ENCODE peak calls at places on chromosome 6, in five cellular contexts. Q is neuronal stem cell, R is substantia nigra, E is Karpas-422, L is SJCRH30. V is an unnamed sample.

GRCh38 chr6:128511518-128511917 is 8.9 kb downstream of the PTPRK start:
- DNase-seq in Q (no peak), R (no peak), E (no peak), L (no peak), V (no peak)

GRCh38 chr6:12645941-12646340 is 70.6 kb upstream of the PHACTR1 start:
- DNase-seq in Q (no peak), R (no peak), E (no peak), L (no peak), V (no peak)

GRCh38 chr6:158799051-158799792 is 19.9 kb downstream of the EZR start:
- DNase-seq in Q (no peak), R (no peak), E (peak), L (peak), V (peak)

GRCh38 chr6:54353975-54354374 is 45.7 kb downstream of the TINAG start:
- DNase-seq in Q (peak), R (no peak), E (no peak), L (no peak), V (no peak)

GRCh38 chr6:15751721-15752350 is 89.0 kb upstream of the DTNBP1 start:
- DNase-seq in Q (no peak), R (no peak), E (no peak), L (no peak), V (no peak)

GRCh38 chr6:29762781-29763214 is 39.6 kb downstream of the HLA-F start:
- DNase-seq in Q (no peak), R (no peak), E (no peak), L (no peak), V (no peak)

GRCh38 chr6:35694462-35694861 is 5.7 kb upstream of the FKBP5 start:
- DNase-seq in Q (no peak), R (no peak), E (no peak), L (no peak), V (no peak)

GRCh38 chr6:20352346-20352745 is 49.3 kb upstream of the E2F3 start:
- DNase-seq in Q (no peak), R (no peak), E (no peak), L (no peak), V (no peak)

GRCh38 chr6:150334790-150335783 is 33.7 kb upstream of the IYD start:
- DNase-seq in Q (peak), R (peak), E (peak), L (peak), V (no peak)

GRCh38 chr6:108587258-108588059 is 26.7 kb downstream of the FOXO3 start:
- DNase-seq in Q (no peak), R (no peak), E (no peak), L (no peak), V (no peak)

GRCh38 chr6:15769471-15770088 is 106.8 kb upstream of the DTNBP1 start:
- DNase-seq in Q (no peak), R (no peak), E (no peak), L (no peak), V (no peak)

GRCh38 chr6:153312633-153313032 is 181.6 kb upstream of the RGS17 start:
- DNase-seq in Q (no peak), R (peak), E (peak), L (peak), V (peak)

GRCh38 chr6:109455161-109455501 is 441 bp downstream of the MICAL1 start:
- DNase-seq in Q (no peak), R (no peak), E (no peak), L (peak), V (no peak)

GRCh38 chr6:158522616-158523015 is 37.3 kb upstream of the TMEM181 start:
- DNase-seq in Q (no peak), R (no peak), E (no peak), L (no peak), V (no peak)

GRCh38 chr6:5513393-5513792 is 252.1 kb downstream of the FARS2 start:
- DNase-seq in Q (no peak), R (no peak), E (no peak), L (no peak), V (no peak)

GRCh38 chr6:88294702-88295101 is 128.6 kb upstream of the CNR1 start:
- DNase-seq in Q (no peak), R (no peak), E (no peak), L (no peak), V (no peak)

GRCh38 chr6:134577998-134578397 is 260.1 kb upstream of the SGK1 start:
- DNase-seq in Q (no peak), R (no peak), E (no peak), L (no peak), V (no peak)

GRCh38 chr6:134238006-134238405 is 79.9 kb downstream of the SGK1 start:
- DNase-seq in Q (no peak), R (no peak), E (no peak), L (no peak), V (no peak)

GRCh38 chr6:35552285-35552917 is 39.7 kb upstream of the TULP1 start:
- DNase-seq in Q (no peak), R (no peak), E (peak), L (peak), V (no peak)

GRCh38 chr6:122207794-122208193 is 191.7 kb upstream of the HSF2 start:
- DNase-seq in Q (no peak), R (no peak), E (no peak), L (no peak), V (no peak)

GRCh38 chr6:27604986-27605385 is 132.1 kb upstream of the ZNF184 start:
- DNase-seq in Q (no peak), R (no peak), E (no peak), L (no peak), V (no peak)

GRCh38 chr6:156109713-156110112 is 654.1 kb upstream of the NOX3 start:
- DNase-seq in Q (no peak), R (no peak), E (no peak), L (no peak), V (no peak)

GRCh38 chr6:163688971-163689370 is 274.5 kb downstream of the QKI start:
- DNase-seq in Q (no peak), R (no peak), E (no peak), L (no peak), V (no peak)

GRCh38 chr6:127100510-127101140 is 17.8 kb upstream of the RSPO3 start:
- DNase-seq in Q (no peak), R (no peak), E (no peak), L (no peak), V (no peak)

GRCh38 chr6:37538107-37538506 is 38.4 kb upstream of the CCDC167 start:
- DNase-seq in Q (no peak), R (no peak), E (peak), L (no peak), V (no peak)

GRCh38 chr6:44264154-44265002 is 973 bp downstream of the NFKBIE start:
- DNase-seq in Q (no peak), R (peak), E (peak), L (no peak), V (peak)

GRCh38 chr6:163782436-163783003 is 368.0 kb downstream of the QKI start:
- DNase-seq in Q (no peak), R (no peak), E (no peak), L (peak), V (no peak)

GRCh38 chr6:167652042-167652700 is 174.5 kb upstream of the AFDN start:
- DNase-seq in Q (no peak), R (no peak), E (no peak), L (no peak), V (no peak)

GRCh38 chr6:117676577-117677218 is 1.4 kb downstream of the NUS1 start:
- DNase-seq in Q (no peak), R (no peak), E (no peak), L (no peak), V (no peak)

GRCh38 chr6:64325093-64325492 is 689.5 kb downstream of the PHF3 start:
- DNase-seq in Q (no peak), R (no peak), E (no peak), L (no peak), V (no peak)

GRCh38 chr6:155436981-155437749 is 18.5 kb downstream of the NOX3 start:
- DNase-seq in Q (no peak), R (no peak), E (no peak), L (no peak), V (no peak)

GRCh38 chr6:48613221-48613949 is 502.4 kb upstream of the PTCHD4 start:
- DNase-seq in Q (no peak), R (no peak), E (no peak), L (no peak), V (no peak)

GRCh38 chr6:142306736-142307135 is 4.9 kb downstream of the ADGRG6 start:
- DNase-seq in Q (no peak), R (no peak), E (no peak), L (no peak), V (no peak)

GRCh38 chr6:75602164-75602896 is 650 bp downstream of the SENP6 start:
- DNase-seq in Q (no peak), R (peak), E (peak), L (peak), V (peak)

GRCh38 chr6:5423251-5423650 is 161.9 kb downstream of the FARS2 start:
- DNase-seq in Q (no peak), R (no peak), E (no peak), L (no peak), V (no peak)

GRCh38 chr6:162409986-162410715 is 317.4 kb downstream of the PRKN start:
- DNase-seq in Q (peak), R (no peak), E (no peak), L (no peak), V (no peak)

GRCh38 chr6:163494279-163494727 is 79.8 kb downstream of the QKI start:
- DNase-seq in Q (no peak), R (no peak), E (no peak), L (no peak), V (no peak)

GRCh38 chr6:41396335-41396734 is 60.9 kb downstream of the NCR2 start:
- DNase-seq in Q (no peak), R (no peak), E (no peak), L (no peak), V (no peak)

GRCh38 chr6:33117826-33118277 is 42.1 kb downstream of the HLA-DPB1 start:
- DNase-seq in Q (no peak), R (no peak), E (no peak), L (no peak), V (no peak)

GRCh38 chr6:149293244-149293643 is 24.3 kb upstream of the TAB2 start:
- DNase-seq in Q (no peak), R (no peak), E (no peak), L (peak), V (no peak)
- H3K27ac ChIP-seq in Q (no peak), R (no peak), E (no peak), L (peak), V (no peak)

GRCh38 chr6:25083784-25084507 is 148.2 kb upstream of the RIPOR2 start:
- DNase-seq in Q (no peak), R (no peak), E (no peak), L (no peak), V (no peak)

GRCh38 chr6:25086500-25087091 is 150.8 kb upstream of the RIPOR2 start:
- DNase-seq in Q (no peak), R (no peak), E (no peak), L (no peak), V (no peak)

GRCh38 chr6:25088513-25088912 is 152.8 kb upstream of the RIPOR2 start:
- DNase-seq in Q (no peak), R (no peak), E (no peak), L (no peak), V (no peak)

GRCh38 chr6:25084508-25084833 is 148.7 kb upstream of the RIPOR2 start:
- DNase-seq in Q (no peak), R (no peak), E (no peak), L (no peak), V (no peak)

GRCh38 chr6:25085761-25086160 is 150.0 kb upstream of the RIPOR2 start:
- DNase-seq in Q (no peak), R (no peak), E (no peak), L (no peak), V (peak)
- H3K27ac ChIP-seq in Q (no peak), R (no peak), E (no peak), L (no peak), V (peak)

GRCh38 chr6:3410385-3411360 is 46.2 kb downstream of the SLC22A23 start:
- DNase-seq in Q (peak), R (peak), E (peak), L (peak), V (peak)

GRCh38 chr6:3411967-3412778 is 44.7 kb downstream of the SLC22A23 start:
- DNase-seq in Q (no peak), R (no peak), E (no peak), L (no peak), V (no peak)

GRCh38 chr6:3407840-3408239 is 49.0 kb downstream of the SLC22A23 start:
- DNase-seq in Q (no peak), R (no peak), E (no peak), L (no peak), V (no peak)

GRCh38 chr6:3408665-3409064 is 48.2 kb downstream of the SLC22A23 start:
- DNase-seq in Q (no peak), R (no peak), E (no peak), L (no peak), V (no peak)

DNA sequence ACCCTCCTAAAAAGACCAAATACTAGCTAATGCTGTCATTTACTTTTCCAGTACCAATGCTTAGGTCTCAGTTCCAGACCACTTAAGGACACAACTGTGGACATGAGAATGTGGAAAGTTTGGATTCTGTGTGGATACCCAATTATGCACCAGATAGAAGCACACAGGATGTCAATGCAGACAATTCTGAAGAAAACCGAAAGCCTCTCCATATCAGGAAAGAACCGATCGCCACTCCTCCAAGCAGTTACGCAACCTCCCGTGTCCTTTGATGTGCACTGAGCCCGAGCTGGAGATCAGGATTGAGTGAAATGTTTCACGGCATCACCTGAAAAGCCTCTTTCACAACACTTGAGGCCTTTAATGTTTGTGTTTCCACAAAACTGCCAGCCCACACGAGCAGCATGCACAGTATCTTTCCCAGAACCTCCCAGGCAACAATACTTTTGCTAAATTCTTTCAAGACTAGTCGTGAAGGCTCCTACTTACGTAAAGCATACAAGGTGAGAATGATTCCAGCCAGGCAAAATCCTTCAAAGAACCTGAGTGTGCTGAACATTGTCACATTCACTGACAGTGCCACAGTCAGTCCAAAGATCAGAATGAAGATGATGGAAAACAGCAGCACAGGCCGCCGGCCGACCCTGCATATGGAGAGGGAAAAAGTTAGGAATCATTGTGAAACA is 47.0 kb downstream of the SLC22A23 start:
- DNase-seq in Q (no peak), R (no peak), E (no peak), L (no peak), V (no peak)
- H3K27ac ChIP-seq in Q (no peak), R (peak), E (no peak), L (no peak), V (no peak)

GRCh38 chr6:38997128-38997761 is 51.3 kb upstream of the GLP1R start:
- DNase-seq in Q (peak), R (no peak), E (peak), L (peak), V (peak)
- H3K27ac ChIP-seq in Q (no peak), R (no peak), E (no peak), L (no peak), V (no peak)

GRCh38 chr6:91173651-91174050 is 586.8 kb upstream of the MAP3K7 start:
- DNase-seq in Q (no peak), R (no peak), E (no peak), L (no peak), V (no peak)
- H3K27ac ChIP-seq in Q (no peak), R (no peak), E (no peak), L (no peak), V (no peak)

V was measured in heart right ventricle.